ENCODE peak calls at places on chromosomes 13 and 19, in eight cellular contexts. M is body of pancreas, F is fibroblast of lung, H is PC-9, O is tibial nerve, X is brain microvascular endothelial cell, S is GM12865, I is psoas muscle. Z is an unnamed sample.

GRCh38 chr19:57934820-57935665 is at the start of gene ZNF418:
- DNase-seq in O (peak; percentile 37), F (peak; percentile 88), I (peak; percentile 39), S (peak; percentile 77), M (peak; percentile 63), X (peak; percentile 88), H (peak; percentile 65), Z (no peak)

GRCh38 chr13:108086678-108087077 is 128.7 kb downstream of the LIG4 start:
- DNase-seq in F (no peak), X (peak; percentile 0), S (peak; percentile 23), H (no peak), I (no peak), O (no peak), M (no peak), Z (no peak)

GRCh38 chr19:16660763-16661479 is at the start of gene TMEM38A:
- DNase-seq in H (no peak), S (peak; percentile 70), I (peak; percentile 74), X (no peak), O (no peak), F (no peak), M (peak; percentile 43), Z (peak; percentile 71)

GRCh38 chr13:94073006-94073744 is 406.3 kb downstream of the DCT start:
- DNase-seq in S (no peak), X (peak; percentile 43), M (no peak), F (peak; percentile 96), I (no peak), O (no peak), H (no peak), Z (no peak)

GRCh38 chr13:51619614-51620013 is 35.4 kb downstream of the WDFY2 start:
- DNase-seq in S (peak; percentile 34), I (no peak), F (peak; percentile 84), O (no peak), X (peak; percentile 55), M (no peak), H (no peak), Z (no peak)

GRCh38 chr19:46678110-46678732 is 17.2 kb upstream of the DACT3 start:
- DNase-seq in M (peak; percentile 18), F (no peak), S (peak; percentile 72), I (no peak), X (no peak), H (no peak), O (no peak), Z (no peak)

GRCh38 chr13:47747901-47748300 is 253.2 kb downstream of the SUCLA2 start:
- DNase-seq in S (no peak), X (no peak), O (no peak), H (no peak), M (no peak), F (no peak), I (no peak), Z (no peak)

GRCh38 chr13:107942030-107942617 is 273.2 kb downstream of the LIG4 start:
- DNase-seq in X (no peak), M (no peak), F (no peak), S (no peak), O (no peak), I (no peak), H (no peak), Z (no peak)

GRCh38 chr19:46574533-46574932 is 26.6 kb upstream of the CALM3 start:
- DNase-seq in I (no peak), O (no peak), H (no peak), F (peak; percentile 13), X (no peak), M (no peak), S (no peak), Z (no peak)

GRCh38 chr19:14383898-14384669 is 2.8 kb downstream of the ADGRE5 start:
- DNase-seq in O (no peak), S (peak; percentile 90), X (peak; percentile 38), I (no peak), H (no peak), F (peak; percentile 62), M (no peak), Z (no peak)

GRCh38 chr13:30832845-30833332 is 73.2 kb upstream of the MEDAG start:
- DNase-seq in O (no peak), I (peak; percentile 51), F (peak; percentile 80), X (peak; percentile 59), S (peak; percentile 34), M (peak; percentile 86), H (peak; percentile 86), Z (no peak)

GRCh38 chr19:541699-542098 is 2.2 kb upstream of the GZMM start:
- DNase-seq in X (no peak), H (no peak), M (no peak), I (no peak), F (no peak), S (no peak), O (no peak), Z (no peak)

GRCh38 chr13:50942630-50943311 is 33.2 kb downstream of the RNASEH2B start:
- DNase-seq in F (no peak), I (no peak), M (no peak), H (no peak), S (no peak), X (no peak), O (no peak), Z (no peak)

GRCh38 chr19:48638831-48639381 is 1.7 kb upstream of the DBP start:
- DNase-seq in M (peak; percentile 38), O (no peak), F (no peak), H (no peak), S (peak; percentile 39), X (no peak), I (no peak), Z (no peak)

GRCh38 chr19:42185281-42185680 is 32.2 kb downstream of the DEDD2 start:
- DNase-seq in M (no peak), I (no peak), S (peak; percentile 28), F (peak; percentile 39), O (no peak), X (no peak), H (no peak), Z (no peak)

GRCh38 chr19:38635483-38636399 is 11.7 kb upstream of the ACTN4 start:
- DNase-seq in S (no peak), O (no peak), X (no peak), F (no peak), I (no peak), H (no peak), M (no peak), Z (no peak)

GRCh38 chr19:28377077-28377476 is 835.9 kb downstream of the UQCRFS1 start:
- DNase-seq in H (no peak), O (no peak), M (no peak), S (no peak), I (no peak), F (peak; percentile 2), X (no peak), Z (no peak)
- H3K4me3 ChIP-seq in H (no peak overlapping the region), O (no peak overlapping the region), M (no peak overlapping the region), S (no peak overlapping the region), I (no peak overlapping the region), F (no peak overlapping the region), X (no peak overlapping the region), Z (no peak overlapping the region)

DNA sequence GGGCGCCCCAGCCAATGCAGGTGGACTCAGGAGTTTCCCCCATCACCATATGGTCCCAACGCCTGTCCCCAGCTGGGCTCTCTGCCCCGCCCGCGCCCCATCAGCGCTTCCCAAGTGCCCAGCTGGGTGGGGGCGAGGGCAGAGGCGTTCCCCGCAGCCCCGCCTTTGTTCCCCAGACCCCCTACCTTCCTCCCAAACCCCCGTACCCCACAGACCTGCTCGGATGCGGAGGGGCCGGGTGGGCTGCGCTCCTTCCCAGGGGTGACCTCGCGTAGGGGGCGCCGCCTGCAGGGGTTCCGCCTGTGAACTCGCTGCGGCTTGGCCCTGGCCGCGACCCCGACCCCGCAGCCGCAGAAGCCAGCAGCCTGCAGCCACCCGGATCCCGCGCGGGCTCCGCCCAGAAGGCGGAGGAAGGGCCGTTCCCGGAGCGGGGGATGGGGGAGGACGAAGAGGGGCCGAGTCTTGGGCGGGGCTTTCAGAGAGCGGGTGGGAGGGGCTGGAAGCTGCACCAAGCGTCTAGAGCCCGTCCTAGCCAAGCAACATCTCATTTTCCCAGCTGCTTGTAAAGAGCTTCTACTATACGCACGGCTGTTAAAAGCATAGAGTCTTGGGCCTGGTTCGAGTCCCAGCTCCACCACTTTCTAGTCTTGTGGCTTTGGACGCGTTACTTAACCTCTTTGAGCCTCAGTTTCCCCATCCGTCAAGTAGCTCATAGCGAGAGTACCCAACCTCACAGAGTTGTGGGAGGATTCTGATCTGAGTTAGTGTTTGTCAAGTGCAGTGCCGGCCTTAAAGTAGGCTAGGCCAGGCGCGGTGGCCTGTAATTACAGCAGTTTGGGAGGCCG is at the start of gene RAB3D:
- DNase-seq in F (peak; percentile 73), I (peak; percentile 90), O (peak; percentile 90), H (peak; percentile 78), M (peak; percentile 95), X (peak; percentile 66), S (peak; percentile 91), Z (peak; percentile 93)
- TF ChIP-seq CTCF in F (no peak), I (no peak), O (no peak), H (no peak), M (no peak), X (no peak), S (no peak), Z (no peak)

DNA sequence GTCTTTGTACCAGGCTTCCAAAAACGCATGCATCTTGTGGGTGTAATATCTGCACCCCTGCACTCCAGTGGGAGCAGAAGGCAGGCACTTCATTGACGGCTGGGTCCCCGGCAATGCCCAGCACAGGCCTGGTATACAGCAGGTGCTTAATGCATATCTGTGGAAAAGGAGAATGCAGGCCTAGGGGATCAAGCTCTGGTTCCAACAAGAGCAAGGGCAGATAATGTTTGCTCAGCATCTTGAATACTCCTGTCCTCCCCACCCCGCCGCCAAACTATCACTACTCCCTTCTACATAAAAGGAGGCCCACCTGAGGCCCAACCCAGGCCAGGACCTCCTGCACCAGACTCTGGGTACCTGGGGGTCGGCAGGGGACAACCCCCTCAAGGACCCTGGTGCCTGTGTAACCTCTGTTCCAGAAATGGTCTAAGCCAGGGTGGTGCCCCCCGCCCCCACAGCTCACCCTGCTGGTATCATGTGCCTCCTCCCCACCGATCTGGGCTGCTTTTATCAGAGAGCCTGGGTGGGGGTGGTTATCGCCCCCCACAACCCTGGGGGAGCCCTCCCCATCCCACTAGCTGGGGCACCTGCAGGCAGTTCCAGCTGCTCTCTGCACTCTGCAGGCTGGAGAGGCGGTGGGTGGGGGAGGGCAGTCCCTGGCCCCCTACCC is 4.8 kb downstream of the KLF16 start:
- DNase-seq in O (no peak), H (no peak), S (no peak), I (no peak), M (no peak), F (no peak), X (no peak), Z (no peak)
- H3K4me3 ChIP-seq in O (no peak overlapping the region), H (no peak overlapping the region), S (no peak overlapping the region), I (no peak overlapping the region), M (no peak overlapping the region), F (no peak overlapping the region), X (no peak overlapping the region), Z (no peak overlapping the region)

GRCh38 chr13:39566216-39566869 is 36.6 kb downstream of the LHFPL6 start:
- DNase-seq in F (no peak), I (no peak), O (no peak), M (no peak), S (no peak), H (no peak), X (no peak), Z (no peak)

GRCh38 chr13:39559838-39560237 is 43.2 kb downstream of the LHFPL6 start:
- DNase-seq in M (no peak), I (no peak), H (no peak), S (no peak), F (no peak), X (no peak), O (no peak), Z (no peak)

GRCh38 chr13:39561971-39562370 is 41.0 kb downstream of the LHFPL6 start:
- DNase-seq in X (no peak), S (no peak), O (no peak), H (peak; percentile 54), F (no peak), I (no peak), M (no peak), Z (no peak)

GRCh38 chr13:39567569-39567968 is 35.4 kb downstream of the LHFPL6 start:
- DNase-seq in I (no peak), H (no peak), O (no peak), F (no peak), S (no peak), X (no peak), M (no peak), Z (no peak)

GRCh38 chr13:39565036-39565949 is 37.7 kb downstream of the LHFPL6 start:
- DNase-seq in S (no peak), I (peak; percentile 16), F (peak; percentile 98), X (peak; percentile 91), H (peak; percentile 91), O (no peak), M (no peak), Z (no peak)
- TF ChIP-seq CTCF in S (no peak), I (no peak), F (no peak), X (no peak), H (no peak), O (no peak), M (no peak), Z (no peak)

Z was measured in coronary artery.